ENCODE peak calls at places on chromosome 6, in five cellular contexts. T is mucosa of descending colon, B is psoas muscle, L is colonic mucosa, I is lung. N is an unnamed sample.

GRCh38 chr6:95227301-95227700 is 350.0 kb upstream of the MANEA start:
- DNase-seq in L (no peak), B (no peak), I (no peak), T (no peak), N (no peak)

GRCh38 chr6:107116328-107116892 is 1.1 kb upstream of the BEND3 start:
- DNase-seq in I (peak; percentile 34), L (peak; percentile 73), B (no peak), T (peak; percentile 67), N (peak; percentile 48)

GRCh38 chr6:51147756-51148155 is 329.1 kb downstream of the TFAP2B start:
- DNase-seq in T (no peak), L (no peak), I (no peak), B (no peak), N (no peak)

GRCh38 chr6:89640804-89641203 is 2.3 kb upstream of the LYRM2 start:
- DNase-seq in L (no peak), T (no peak), I (no peak), B (no peak), N (no peak)

GRCh38 chr6:150028799-150029198 is 3.5 kb upstream of the RAET1L start:
- DNase-seq in T (no peak), L (peak; percentile 79), B (no peak), I (no peak), N (no peak)

GRCh38 chr6:30719356-30719755 is 796 bp upstream of the TUBB start:
- DNase-seq in B (no peak), L (no peak), I (no peak), T (peak; percentile 22), N (no peak)

GRCh38 chr6:157304840-157305675 is 18.3 kb downstream of the TMEM242 start:
- DNase-seq in T (no peak), L (peak; percentile 64), I (no peak), B (no peak), N (peak; percentile 79)

GRCh38 chr6:4776493-4776966 is 326 bp downstream of the CDYL start:
- DNase-seq in L (peak; percentile 39), I (no peak), T (peak; percentile 74), B (no peak), N (peak; percentile 39)

GRCh38 chr6:113599444-113599843 is 257.7 kb upstream of the MARCKS start:
- DNase-seq in B (no peak), T (no peak), I (no peak), L (no peak), N (no peak)

GRCh38 chr6:106870824-106871300 is 103.7 kb downstream of the CD24 start:
- DNase-seq in B (no peak), L (no peak), T (no peak), I (no peak), N (no peak)

GRCh38 chr6:148140772-148141557 is 201.7 kb upstream of the SASH1 start:
- DNase-seq in T (no peak), B (no peak), L (no peak), I (no peak), N (no peak)

DNA sequence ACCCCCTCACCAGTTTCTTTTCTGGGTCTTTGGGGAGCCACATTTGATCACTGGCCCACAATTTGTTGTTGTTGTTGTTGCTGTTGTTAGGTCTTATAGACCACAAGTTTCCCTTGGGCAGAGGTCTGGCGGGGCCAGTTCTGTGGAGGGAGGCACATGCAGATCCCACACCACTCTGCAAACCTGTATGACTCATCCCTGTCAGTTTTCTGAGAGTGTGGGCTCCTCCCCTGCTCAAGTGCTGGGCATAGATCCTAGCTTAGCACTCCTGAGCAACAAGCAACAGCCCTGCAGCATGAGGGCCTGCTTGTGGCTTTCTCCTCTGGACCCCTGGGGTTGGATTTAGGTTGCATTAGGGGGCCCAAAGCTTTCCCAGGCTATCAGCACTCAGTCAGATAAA is 411.1 kb upstream of the HTR1E start:
- DNase-seq in B (no peak), I (no peak), T (no peak), L (no peak), N (no peak)
- H3K9me3 ChIP-seq in B (peaks cover 13% of the 10 kb centered on the region), I (peaks cover 8% of the 10 kb centered on the region), T (peaks cover 58% of the 10 kb centered on the region), L (no peaks in the 10 kb centered on the region), N (no peaks in the 10 kb centered on the region)

GRCh38 chr6:76000629-76001028 is 71.8 kb downstream of the IMPG1 start:
- DNase-seq in I (no peak), T (no peak), L (no peak), B (no peak), N (no peak)
- H3K9me3 ChIP-seq in I (peaks cover 3% of the 10 kb centered on the region), T (no peaks in the 10 kb centered on the region), L (no peaks in the 10 kb centered on the region), B (no peaks in the 10 kb centered on the region), N (no peaks in the 10 kb centered on the region)

GRCh38 chr6:109358204-109358603 is 24.1 kb downstream of the CD164 start:
- DNase-seq in I (no peak), B (no peak), L (no peak), T (no peak), N (no peak)
- H3K9me3 ChIP-seq in I (peaks cover 4% of the 10 kb centered on the region), B (no peaks in the 10 kb centered on the region), L (no peaks in the 10 kb centered on the region), T (peaks cover 3% of the 10 kb centered on the region), N (no peaks in the 10 kb centered on the region)

DNA sequence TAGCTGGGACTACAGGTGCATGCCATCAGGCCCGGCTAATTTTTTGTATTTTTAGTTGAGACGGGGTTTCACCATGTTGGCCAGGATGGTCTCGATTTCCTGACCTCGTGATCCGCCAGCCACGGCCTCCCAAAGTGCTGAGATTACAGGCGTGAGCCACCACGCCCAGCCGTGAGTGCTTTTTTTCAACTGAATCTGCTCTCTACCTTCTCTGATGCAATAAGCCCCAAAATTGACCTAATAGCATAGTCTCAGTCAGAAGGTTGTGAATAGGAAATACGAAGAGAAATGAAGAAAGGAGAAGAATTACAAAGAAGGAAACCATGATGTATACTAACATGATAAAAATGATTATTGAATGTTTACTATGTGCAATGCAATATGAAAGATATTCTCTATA is 33.2 kb downstream of the BEND6 start:
- DNase-seq in T (no peak), L (no peak), B (no peak), I (no peak), N (no peak)
- H3K9me3 ChIP-seq in T (no peaks in the 10 kb centered on the region), L (no peaks in the 10 kb centered on the region), B (no peaks in the 10 kb centered on the region), I (no peaks in the 10 kb centered on the region), N (no peaks in the 10 kb centered on the region)

DNA sequence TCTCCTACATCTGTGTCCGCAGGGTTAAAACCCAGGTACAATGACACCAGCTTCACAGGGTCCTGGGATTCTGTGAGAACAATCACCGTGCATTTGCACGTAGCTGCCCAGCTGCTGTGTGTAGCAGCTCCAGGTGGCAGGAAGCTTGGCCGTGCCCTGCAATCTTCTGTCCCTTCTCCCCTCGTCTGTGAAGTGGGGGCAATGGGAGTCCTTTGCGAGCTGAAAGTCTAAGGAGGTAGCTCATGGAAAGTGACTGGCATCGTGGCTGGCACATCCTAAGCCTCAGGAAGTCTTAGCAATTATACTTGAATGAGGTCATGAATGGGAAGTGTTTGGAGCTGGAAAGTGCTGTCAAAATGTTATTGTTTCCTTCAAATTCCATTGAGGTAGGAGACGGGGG is 137.1 kb downstream of the SMOC2 start:
- DNase-seq in T (no peak), I (no peak), B (no peak), L (no peak), N (no peak)
- H3K9me3 ChIP-seq in T (no peaks in the 10 kb centered on the region), I (no peaks in the 10 kb centered on the region), B (no peaks in the 10 kb centered on the region), L (no peaks in the 10 kb centered on the region), N (no peaks in the 10 kb centered on the region)

DNA sequence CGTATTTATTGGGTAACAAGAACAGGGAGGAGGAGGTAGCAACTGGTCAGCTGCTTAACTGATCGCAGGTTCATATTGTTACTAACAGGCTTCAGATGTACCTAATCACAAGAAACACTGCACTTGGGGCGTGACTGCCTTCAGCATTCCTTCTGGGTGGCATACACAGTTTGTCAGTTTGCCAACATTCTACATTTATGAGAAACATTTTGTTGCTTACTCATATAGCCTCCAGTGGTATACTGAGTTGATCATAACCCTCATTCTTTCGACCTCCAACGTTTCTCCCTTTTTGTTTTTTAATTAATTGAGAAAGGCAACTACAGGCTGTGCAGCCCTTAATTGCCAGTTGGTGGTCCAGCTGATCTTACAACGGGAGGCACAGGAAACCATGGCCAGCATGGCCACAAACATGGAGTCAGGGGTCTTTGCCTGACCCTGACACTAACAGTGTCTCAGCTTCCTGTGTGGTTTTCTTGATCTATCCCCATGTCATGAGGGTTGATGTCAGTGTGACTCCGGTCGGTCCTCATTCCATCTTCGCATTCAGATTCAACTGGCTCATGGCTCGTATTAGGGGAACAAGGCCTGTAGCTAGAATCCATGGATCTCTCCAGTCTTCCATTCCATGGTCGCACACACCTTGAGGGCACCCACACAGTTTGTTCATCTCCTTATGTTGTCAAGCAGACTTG is 9.4 kb downstream of the EPB41L2 start:
- DNase-seq in B (no peak), T (no peak), I (no peak), L (no peak), N (no peak)
- H3K9me3 ChIP-seq in B (peaks cover 26% of the 10 kb centered on the region), T (peaks cover 27% of the 10 kb centered on the region), I (peaks cover 17% of the 10 kb centered on the region), L (peaks cover 12% of the 10 kb centered on the region), N (peaks cover 23% of the 10 kb centered on the region)

GRCh38 chr6:131065824-131066171 is 2.8 kb upstream of the EPB41L2 start:
- DNase-seq in B (no peak), T (no peak), I (no peak), L (no peak), N (no peak)
- H3K9me3 ChIP-seq in B (no peaks in the 10 kb centered on the region), T (no peaks in the 10 kb centered on the region), I (no peaks in the 10 kb centered on the region), L (no peaks in the 10 kb centered on the region), N (no peaks in the 10 kb centered on the region)

DNA sequence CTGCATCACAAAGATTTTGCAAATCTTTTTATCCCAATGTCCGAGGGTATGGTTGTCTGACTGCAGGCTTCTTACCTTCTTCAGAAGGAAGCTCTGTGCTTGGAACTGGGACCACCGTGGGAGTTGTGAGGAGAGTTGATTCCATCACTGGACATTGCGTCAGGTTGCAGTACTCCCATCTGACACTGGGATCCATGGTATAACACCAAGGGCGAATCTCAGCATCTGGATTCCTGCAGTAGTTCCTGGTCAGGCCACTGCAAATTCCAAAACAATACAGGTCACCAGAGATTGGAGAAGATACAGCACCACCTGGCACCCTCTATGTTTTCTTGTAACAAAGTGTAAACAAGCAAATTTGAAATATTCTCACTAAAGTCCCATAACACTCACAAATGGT is 77.7 kb downstream of the LPA start:
- DNase-seq in B (no peak), I (no peak), T (no peak), L (no peak), N (no peak)
- H3K9me3 ChIP-seq in B (no peaks in the 10 kb centered on the region), I (peaks cover 3% of the 10 kb centered on the region), T (no peaks in the 10 kb centered on the region), L (no peaks in the 10 kb centered on the region), N (no peaks in the 10 kb centered on the region)

GRCh38 chr6:169894377-169894960 is 143.0 kb downstream of the ERMARD start:
- DNase-seq in L (no peak), B (no peak), I (no peak), T (no peak), N (no peak)
- H3K9me3 ChIP-seq in L (no peaks in the 10 kb centered on the region), B (no peaks in the 10 kb centered on the region), I (peaks cover 2% of the 10 kb centered on the region), T (no peaks in the 10 kb centered on the region), N (no peaks in the 10 kb centered on the region)

DNA sequence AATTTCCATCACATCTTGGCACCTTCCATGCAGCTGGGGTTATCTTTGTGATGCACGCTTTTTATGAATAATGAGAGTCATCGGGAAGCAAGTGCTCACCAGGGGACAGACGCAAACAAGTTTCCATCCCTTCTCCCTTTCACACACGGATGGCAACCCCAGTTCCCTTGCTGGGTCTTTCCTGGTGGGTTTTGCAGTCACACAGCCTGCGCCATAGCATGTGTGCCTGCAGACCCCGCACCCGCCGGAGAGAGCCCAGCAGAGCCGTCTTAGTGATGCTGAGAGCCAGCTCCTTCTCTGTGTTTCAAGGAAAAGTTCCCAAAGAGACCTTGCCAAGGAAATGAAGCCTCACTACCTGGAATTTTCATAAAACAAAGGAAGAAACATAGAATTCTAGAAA is 116.2 kb upstream of the AFDN start:
- DNase-seq in L (no peak), B (no peak), I (no peak), T (no peak), N (no peak)
- H3K9me3 ChIP-seq in L (no peaks in the 10 kb centered on the region), B (no peaks in the 10 kb centered on the region), I (no peaks in the 10 kb centered on the region), T (no peaks in the 10 kb centered on the region), N (no peaks in the 10 kb centered on the region)